ENCODE peak calls at places on chromosomes 5 and 9, in seven cellular contexts. Z is mesenchymal stem cell, G is H9, D is IMR-90, U is mesendoderm, T is neuronal stem cell, Q is trophoblast cell. W is an unnamed sample.

GRCh38 chr9:112793213-112793810 is 42.8 kb downstream of the SNX30 start:
- DNase-seq in Z (peak; percentile 61), T (peak; percentile 30), Q (peak; percentile 62), D (peak; percentile 56), U (peak; percentile 84), G (peak; percentile 85), W (peak; percentile 88)

GRCh38 chr5:132365213-132365612 is 4.3 kb upstream of the SLC22A5 start:
- DNase-seq in U (peak; percentile 37), Z (peak; percentile 14), D (peak; percentile 74), G (no peak), Q (peak; percentile 92), T (no peak), W (no peak)

GRCh38 chr9:129665008-129665771 is at the start of gene PRRX2:
- DNase-seq in Z (peak; percentile 66), Q (no peak), T (peak; percentile 55), U (peak; percentile 57), G (no peak), D (peak; percentile 43), W (peak; percentile 75)

GRCh38 chr9:21267141-21267540 is 27.3 kb upstream of the IFNA14 start:
- DNase-seq in G (no peak), Q (no peak), U (no peak), T (no peak), D (no peak), Z (no peak), W (no peak)

GRCh38 chr5:133531634-133532033 is 80.7 kb downstream of the FSTL4 start:
- DNase-seq in U (no peak), T (no peak), Z (no peak), Q (peak; percentile 46), G (no peak), D (peak; percentile 17), W (no peak)

GRCh38 chr9:127796225-127796813 is 6.4 kb upstream of the FPGS start:
- DNase-seq in Q (no peak), U (no peak), G (no peak), D (peak; percentile 38), T (no peak), Z (peak; percentile 55), W (no peak)

GRCh38 chr9:105911104-105911911 is 217.0 kb downstream of the TMEM38B start:
- DNase-seq in T (peak; percentile 82), U (peak; percentile 94), G (peak; percentile 43), D (no peak), Q (peak; percentile 19), Z (peak; percentile 17), W (no peak)

GRCh38 chr5:168740821-168741213 is 161.6 kb upstream of the PANK3 start:
- DNase-seq in Q (peak; percentile 78), Z (no peak), G (no peak), D (no peak), T (no peak), U (no peak), W (no peak)

GRCh38 chr5:149559712-149560111 is 8.5 kb upstream of the CSNK1A1 start:
- DNase-seq in G (no peak), U (no peak), D (peak; percentile 22), Z (peak; percentile 60), T (no peak), Q (no peak), W (no peak)

GRCh38 chr5:120098902-120099301 is 365.2 kb upstream of the PRR16 start:
- DNase-seq in U (no peak), G (no peak), Q (no peak), D (peak; percentile 31), Z (no peak), T (no peak), W (no peak)

GRCh38 chr9:13292782-13293181 is 13.3 kb upstream of the MPDZ start:
- DNase-seq in D (no peak), G (no peak), Z (no peak), U (no peak), Q (no peak), T (no peak), W (no peak)

GRCh38 chr9:92706218-92706940 is 36.4 kb upstream of the IPPK start:
- DNase-seq in T (no peak), Q (peak; percentile 68), G (peak; percentile 79), U (peak; percentile 78), Z (no peak), D (no peak), W (no peak)

GRCh38 chr5:170280090-170280493 is 17.5 kb downstream of the LCP2 start:
- DNase-seq in T (peak; percentile 27), U (peak; percentile 68), Z (no peak), G (peak; percentile 56), D (no peak), Q (no peak), W (no peak)

GRCh38 chr5:53166101-53166500 is 56.5 kb upstream of the MOCS2 start:
- DNase-seq in U (no peak), Z (no peak), G (no peak), D (no peak), Q (no peak), T (no peak), W (no peak)

GRCh38 chr5:407051-407450 is 35.9 kb upstream of the EXOC3 start:
- DNase-seq in T (no peak), U (no peak), Q (no peak), G (no peak), Z (no peak), D (peak; percentile 85), W (no peak)

GRCh38 chr5:98768160-98769005 is 5.1 kb upstream of the RGMB start:
- DNase-seq in D (peak; percentile 73), Q (peak; percentile 68), Z (peak; percentile 78), T (peak; percentile 81), G (peak; percentile 89), U (peak; percentile 97), W (peak; percentile 82)

GRCh38 chr5:132840313-132840712 is 9.9 kb upstream of the SHROOM1 start:
- DNase-seq in T (no peak), U (no peak), Q (no peak), G (no peak), D (no peak), Z (no peak), W (no peak)

GRCh38 chr5:170581211-170581610 is 77.4 kb downstream of the KCNIP1 start:
- DNase-seq in D (no peak), T (no peak), G (no peak), Q (no peak), U (no peak), Z (no peak), W (no peak)

GRCh38 chr5:151903243-151903653 is 21.4 kb downstream of the GLRA1 start:
- DNase-seq in Z (no peak), T (peak; percentile 62), D (no peak), U (peak; percentile 67), Q (no peak), G (peak; percentile 70), W (no peak)

GRCh38 chr5:137096149-137097103 is 402.7 kb downstream of the SPOCK1 start:
- DNase-seq in Z (no peak), T (no peak), Q (no peak), G (no peak), U (no peak), D (peak; percentile 27), W (no peak)

GRCh38 chr5:37034955-37035354 is 158.4 kb downstream of the NIPBL start:
- DNase-seq in D (no peak), Q (no peak), Z (no peak), G (no peak), T (no peak), U (no peak), W (no peak)
- H4K8ac ChIP-seq in D (no peak overlapping the region), Q (no peak overlapping the region), Z (no peak overlapping the region), G (no peak overlapping the region), T (no peak overlapping the region), U (no peak overlapping the region), W (no peak overlapping the region)

DNA sequence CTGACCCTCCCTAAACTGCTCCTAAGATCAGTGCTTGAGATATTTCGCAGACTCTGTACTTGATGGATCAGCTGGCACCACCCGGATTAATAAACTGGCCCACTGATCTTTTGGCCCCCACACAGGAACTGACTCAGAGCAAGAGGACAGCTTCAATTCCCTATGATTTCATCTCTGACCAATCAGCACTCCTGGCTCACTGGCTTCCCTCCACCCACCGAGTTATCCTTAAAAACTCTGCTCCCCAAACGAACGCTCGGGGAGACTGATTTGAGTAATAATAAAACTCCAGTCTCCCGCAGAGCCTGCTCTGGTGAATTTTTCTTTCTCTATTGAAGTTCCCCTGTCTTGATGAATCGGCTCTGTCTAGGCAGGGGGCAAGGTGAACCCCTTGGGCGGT is 36.5 kb upstream of the CD180 start:
- DNase-seq in Q (no peak), Z (peak; percentile 23), G (peak; percentile 52), T (no peak), D (peak; percentile 42), U (no peak), W (no peak)
- H4K8ac ChIP-seq in Q (no peak overlapping the region), Z (no peak overlapping the region), G (no peak overlapping the region), T (no peak overlapping the region), D (no peak overlapping the region), U (no peak overlapping the region), W (no peak overlapping the region)

DNA sequence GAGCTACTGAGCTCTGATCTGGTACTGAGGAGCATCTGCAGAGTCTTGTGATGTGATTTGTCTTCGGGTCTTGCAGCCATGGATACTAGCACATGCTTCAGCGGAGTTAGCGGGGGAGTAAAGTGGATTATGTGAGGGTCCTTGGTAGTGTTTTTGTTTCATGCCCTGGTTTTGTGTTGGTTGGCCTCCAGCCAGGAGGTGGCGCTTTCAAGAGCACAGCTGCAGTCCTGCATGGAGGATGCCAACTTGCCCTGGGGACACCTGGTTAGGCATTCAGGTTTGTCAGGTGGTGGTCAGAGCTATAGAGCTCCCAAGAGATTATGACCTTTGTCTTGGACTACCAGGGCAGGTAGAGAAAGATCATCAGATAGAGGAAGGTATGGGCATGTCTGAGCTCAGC is 185.8 kb upstream of the CDH6 start:
- DNase-seq in Q (no peak), G (peak; percentile 31), T (no peak), D (no peak), U (peak; percentile 9), Z (no peak), W (no peak)
- H4K8ac ChIP-seq in Q (no peak overlapping the region), G (no peak overlapping the region), T (no peak overlapping the region), D (no peak overlapping the region), U (no peak overlapping the region), Z (no peak overlapping the region), W (no peak overlapping the region)

DNA sequence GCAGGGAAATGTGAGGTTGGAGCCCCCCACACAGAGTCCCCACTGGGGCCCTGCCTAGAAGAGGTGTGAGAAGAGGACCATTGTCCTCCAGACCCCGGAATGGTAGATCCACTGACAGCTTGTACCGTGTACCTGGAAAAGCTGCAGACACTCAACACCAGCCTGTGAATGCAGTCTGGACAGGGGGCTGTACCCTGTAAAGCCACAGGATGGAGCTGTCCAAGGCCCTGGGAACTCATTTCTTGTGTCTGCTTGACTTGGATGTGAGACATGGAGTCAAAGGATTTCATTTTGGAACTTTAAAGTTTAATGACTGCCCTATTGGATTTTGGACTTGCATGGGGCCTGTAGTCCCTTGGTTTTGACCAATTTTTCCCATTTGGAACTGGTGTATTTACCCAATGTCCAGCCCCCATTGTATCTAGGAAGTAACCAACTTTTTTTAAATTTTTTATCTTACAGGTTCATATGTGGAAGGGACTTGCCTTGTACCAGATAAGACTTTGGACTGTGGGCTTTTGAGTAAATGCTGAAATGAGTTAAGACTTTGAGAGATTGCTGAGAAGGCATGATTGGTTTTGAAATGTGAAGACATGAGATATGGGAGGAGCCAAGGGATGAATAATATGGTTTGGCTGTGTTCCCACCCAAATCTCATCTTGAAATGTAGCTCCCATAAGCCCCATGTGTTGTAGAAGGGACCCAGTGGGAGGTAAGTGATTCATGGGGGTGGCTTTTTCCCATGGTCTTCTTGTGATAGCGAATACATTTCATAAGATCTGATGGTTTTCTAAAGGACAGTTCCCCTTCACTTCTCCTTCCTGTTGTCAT is 535.2 kb upstream of the MEF2C start:
- DNase-seq in G (no peak), U (no peak), T (no peak), Q (no peak), Z (no peak), D (no peak), W (no peak)
- H4K8ac ChIP-seq in G (no peak overlapping the region), U (no peak overlapping the region), T (no peak overlapping the region), Q (no peak overlapping the region), Z (no peak overlapping the region), D (no peak overlapping the region), W (no peak overlapping the region)

GRCh38 chr9:133148351-133149129 is 15.2 kb downstream of the GBGT1 start:
- DNase-seq in D (peak; percentile 38), U (peak; percentile 50), T (peak; percentile 31), G (no peak), Q (peak; percentile 68), Z (peak; percentile 67), W (peak; percentile 64)
- H4K8ac ChIP-seq in D (peak overlapping the region; percentile 94), U (no peak overlapping the region), T (peak overlapping the region; percentile 92), G (no peak overlapping the region), Q (peak overlapping the region; percentile 30), Z (peak overlapping the region; percentile 83), W (peak overlapping the region; percentile 73)